ENCODE peak calls at places on chromosomes 7 and 10, in five cellular contexts. Y is A172, M is mucosa of gallbladder, D is neural progenitor cell, O is fibroblast of lung. X is an unnamed sample.

GRCh38 chr10:80046629-80047441 is 31.6 kb upstream of the TMEM254 start:
- DNase-seq in O (peak; percentile 30), M (peak; percentile 77), Y (peak; percentile 55), D (peak; percentile 90), X (peak; percentile 84)

GRCh38 chr10:103855424-103855823 is at the start of gene SH3PXD2A:
- DNase-seq in D (peak; percentile 83), O (peak; percentile 46), M (no peak), Y (no peak), X (peak; percentile 51)

GRCh38 chr10:71835671-71836593 is 15.1 kb downstream of the PSAP start:
- DNase-seq in O (peak; percentile 93), Y (peak; percentile 90), D (peak; percentile 34), M (peak; percentile 52), X (peak; percentile 97)

GRCh38 chr7:52764502-52765169 is 270.8 kb upstream of the POM121L12 start:
- DNase-seq in O (peak; percentile 22), M (no peak), Y (no peak), D (no peak), X (peak; percentile 95)

GRCh38 chr7:68176974-68177373 is 1180.3 kb downstream of the TYW1 start:
- DNase-seq in D (peak; percentile 80), O (peak; percentile 74), Y (peak; percentile 94), M (peak; percentile 48), X (peak; percentile 91)

GRCh38 chr7:46839651-46840050 is 742.3 kb downstream of the TNS3 start:
- DNase-seq in Y (no peak), O (peak; percentile 69), M (no peak), D (no peak), X (no peak)

GRCh38 chr7:47648301-47648900 is 66.5 kb upstream of the TNS3 start:
- DNase-seq in D (no peak), O (peak; percentile 94), Y (peak; percentile 78), M (no peak), X (no peak)

GRCh38 chr7:121442845-121443244 is 46.7 kb upstream of the FAM3C start:
- DNase-seq in O (no peak), M (no peak), Y (no peak), D (no peak), X (peak; percentile 23)

GRCh38 chr7:148524479-148525173 is 65.9 kb upstream of the C7orf33 start:
- DNase-seq in D (no peak), O (no peak), M (no peak), Y (no peak), X (no peak)

GRCh38 chr10:112456533-112456932 is 9.5 kb downstream of the VTI1A start:
- DNase-seq in M (no peak), O (no peak), D (no peak), Y (no peak), X (no peak)

GRCh38 chr7:47915066-47915976 is 32.9 kb downstream of the PKD1L1 start:
- DNase-seq in O (peak; percentile 16), D (no peak), M (no peak), Y (no peak), X (no peak)

GRCh38 chr10:70559861-70560260 is 42.7 kb downstream of the PRF1 start:
- DNase-seq in Y (no peak), M (no peak), D (no peak), O (no peak), X (no peak)

GRCh38 chr7:129801882-129802281 is 150.9 kb downstream of the UBE2H start:
- DNase-seq in D (no peak), Y (peak; percentile 8), O (no peak), M (no peak), X (no peak)

GRCh38 chr7:38169862-38170261 is 8.2 kb upstream of the STARD3NL start:
- DNase-seq in O (peak; percentile 98), D (no peak), Y (peak; percentile 82), M (no peak), X (no peak)

GRCh38 chr10:15589109-15589508 is 130.6 kb downstream of the ITGA8 start:
- DNase-seq in D (no peak), Y (no peak), O (no peak), M (no peak), X (no peak)

GRCh38 chr10:112952282-112952991 is 2.4 kb downstream of the TCF7L2 start:
- DNase-seq in Y (no peak), M (no peak), D (peak; percentile 78), O (peak; percentile 51), X (peak; percentile 56)